ENCODE peak calls at places on chromosomes 2 and 18, in six cellular contexts. J is GM23248, P is HCT116, O is SK-N-SH, E is OCI-LY7, M is neural progenitor cell. S is an unnamed sample.

GRCh38 chr2:156695595-156695994 is 259.4 kb downstream of the GPD2 start:
- DNase-seq in O (no peak), E (no peak), J (no peak), M (no peak), P (no peak), S (no peak)

GRCh38 chr2:15916336-15916735 is 24.0 kb upstream of the MYCN start:
- DNase-seq in P (no peak), J (no peak), O (no peak), E (no peak), M (no peak), S (no peak)

GRCh38 chr2:48915227-48915626 is 159.7 kb upstream of the LHCGR start:
- DNase-seq in J (no peak), O (no peak), E (no peak), M (no peak), P (no peak), S (no peak)

GRCh38 chr2:128549646-128550260 is 231.1 kb upstream of the HS6ST1 start:
- DNase-seq in E (no peak), P (no peak), O (no peak), J (no peak), M (no peak), S (peak; percentile 42)

GRCh38 chr2:211175956-211176355 is 619.6 kb downstream of the CPS1 start:
- DNase-seq in J (no peak), M (no peak), P (no peak), O (no peak), E (no peak), S (no peak)

GRCh38 chr2:237694423-237695194 is 67.2 kb downstream of the LRRFIP1 start:
- DNase-seq in O (no peak), E (peak; percentile 58), P (no peak), M (no peak), J (no peak), S (no peak)

GRCh38 chr2:43038034-43038719 is 188.2 kb downstream of the ZFP36L2 start:
- DNase-seq in J (peak; percentile 44), O (peak; percentile 90), M (no peak), E (no peak), P (no peak), S (peak; percentile 68)

GRCh38 chr18:24056506-24056905 is 42.0 kb downstream of the TTC39C start:
- DNase-seq in E (no peak), O (no peak), J (no peak), M (no peak), P (no peak), S (no peak)

GRCh38 chr2:64978514-64979268 is 10.5 kb upstream of the SLC1A4 start:
- DNase-seq in J (peak; percentile 70), M (no peak), P (peak; percentile 6), O (no peak), E (peak; percentile 32), S (no peak)

GRCh38 chr2:10770956-10771750 is 41.4 kb downstream of the PDIA6 start:
- DNase-seq in E (no peak), M (no peak), J (no peak), P (no peak), O (peak; percentile 35), S (no peak)

GRCh38 chr18:23126352-23127056 is 8.8 kb upstream of the CABLES1 start:
- DNase-seq in E (no peak), O (no peak), M (no peak), P (no peak), J (peak; percentile 72), S (no peak)

GRCh38 chr2:202494300-202494699 is 118.2 kb downstream of the BMPR2 start:
- DNase-seq in P (no peak), E (no peak), M (peak; percentile 41), J (peak; percentile 86), O (peak; percentile 72), S (peak; percentile 82)

GRCh38 chr2:74983606-74984005 is 25.2 kb downstream of the POLE4 start:
- DNase-seq in O (no peak), M (no peak), E (no peak), P (no peak), J (no peak), S (no peak)

GRCh38 chr2:9778471-9779402 is 64.5 kb upstream of the TAF1B start:
- DNase-seq in P (no peak), E (no peak), M (no peak), J (peak; percentile 64), O (no peak), S (no peak)

GRCh38 chr18:54269924-54270844 is 867 bp downstream of the POLI start:
- DNase-seq in M (peak; percentile 37), J (peak; percentile 72), E (peak; percentile 56), P (peak; percentile 68), O (peak; percentile 65), S (peak; percentile 57)

GRCh38 chr2:42001696-42002331 is 46.0 kb upstream of the PKDCC start:
- DNase-seq in O (no peak), M (no peak), J (peak; percentile 58), E (no peak), P (no peak), S (no peak)
- TF ChIP-seq EZH2phosphoT487 in O (no peak), M (no peak), J (no peak), E (no peak), P (no peak), S (no peak)

DNA sequence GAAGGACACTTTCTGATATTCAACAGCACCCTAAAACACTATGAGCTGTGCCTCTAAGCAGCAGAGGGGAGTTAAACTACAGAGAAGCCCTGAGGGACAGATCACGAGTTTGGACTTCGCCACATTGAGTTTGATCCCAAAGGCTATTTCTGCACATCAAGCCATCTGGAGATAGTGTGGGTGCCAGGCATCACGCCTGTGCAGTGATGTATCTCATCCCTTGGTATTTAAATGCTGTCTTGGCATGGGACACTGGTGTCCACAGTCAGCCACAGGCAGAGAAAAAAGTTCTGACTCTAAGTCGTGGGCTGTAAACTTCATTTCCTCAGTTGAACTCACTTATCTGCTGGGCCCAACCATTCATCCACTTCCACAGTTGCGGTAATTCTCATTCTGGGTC is 742.3 kb upstream of the CELF4 start:
- DNase-seq in J (no peak), E (no peak), P (no peak), M (no peak), O (no peak), S (no peak)
- H3K4me2 ChIP-seq in J (no peak overlapping the region), E (no peak overlapping the region), P (no peak overlapping the region), M (no peak overlapping the region), O (no peak overlapping the region), S (no peak overlapping the region)

DNA sequence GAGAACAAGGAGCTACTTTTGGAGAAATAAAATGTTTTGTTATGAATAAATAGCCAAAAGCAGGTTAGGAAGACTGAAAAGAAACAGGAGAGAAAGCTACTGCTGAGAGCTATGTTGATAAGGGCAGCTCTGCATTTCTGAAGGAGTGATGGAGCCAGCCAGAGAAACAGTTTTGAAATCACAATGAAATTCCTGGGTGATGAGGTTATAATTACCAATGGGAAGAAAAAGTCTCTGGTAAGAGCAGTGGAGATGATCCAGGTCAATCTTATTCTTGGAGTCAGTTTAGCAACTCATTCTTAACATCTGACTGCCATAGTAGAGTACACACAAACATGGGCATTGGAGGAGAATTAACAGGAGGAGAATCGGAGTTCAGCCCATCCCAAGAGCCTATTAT is 2.4 kb downstream of the ALKAL2 start:
- DNase-seq in J (peak; percentile 86), O (no peak), E (no peak), P (no peak), M (no peak), S (no peak)
- TF ChIP-seq EZH2phosphoT487 in J (no peak), O (no peak), E (no peak), P (no peak), M (no peak), S (no peak)

GRCh38 chr2:205704101-205704741 is 21.9 kb downstream of the NRP2 start:
- DNase-seq in O (no peak), P (no peak), M (no peak), J (no peak), E (no peak), S (no peak)
- H3K4me2 ChIP-seq in O (no peak overlapping the region), P (no peak overlapping the region), M (peak overlapping the region; percentile 28), J (no peak overlapping the region), E (no peak overlapping the region), S (no peak overlapping the region)

GRCh38 chr2:138147796-138148195 is 183.5 kb downstream of the HNMT start:
- DNase-seq in J (no peak), P (no peak), M (no peak), E (no peak), O (no peak), S (no peak)
- TF ChIP-seq EZH2phosphoT487 in J (no peak), P (no peak), M (no peak), E (no peak), O (no peak), S (no peak)

GRCh38 chr18:63848159-63848558 is 39.3 kb upstream of the SERPINB2 start:
- DNase-seq in E (peak; percentile 12), P (peak; percentile 66), J (peak; percentile 76), M (peak; percentile 66), O (peak; percentile 22), S (peak; percentile 65)

GRCh38 chr18:63844254-63844653 is 43.3 kb upstream of the SERPINB2 start:
- DNase-seq in M (peak; percentile 44), O (no peak), J (peak; percentile 66), E (no peak), P (peak; percentile 31), S (peak; percentile 48)

GRCh38 chr18:63850636-63851035 is 36.9 kb upstream of the SERPINB2 start:
- DNase-seq in P (no peak), O (no peak), J (no peak), M (no peak), E (no peak), S (no peak)

DNA sequence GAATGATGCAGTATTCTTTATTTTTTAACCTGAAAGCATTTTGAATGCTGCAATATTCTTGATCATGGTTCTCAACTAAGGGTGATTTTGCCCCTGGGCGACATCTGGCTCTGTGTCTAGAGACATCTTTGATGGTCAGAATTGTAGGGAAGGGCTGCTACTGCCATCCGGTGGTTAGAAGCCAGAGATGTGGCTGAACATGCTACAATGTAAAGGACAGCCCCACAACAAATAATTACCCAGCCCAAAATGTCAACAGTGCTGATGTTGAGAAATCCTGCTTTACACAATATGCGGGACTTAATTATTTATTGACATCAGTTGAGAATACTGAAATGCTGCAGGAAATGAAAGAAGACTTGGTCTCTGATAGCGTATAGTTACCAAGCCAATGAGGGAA is 37.5 kb upstream of the SERPINB2 start:
- DNase-seq in J (peak; percentile 58), E (peak; percentile 16), P (peak; percentile 32), M (peak; percentile 60), O (peak; percentile 10), S (peak; percentile 50)
- H3K4me2 ChIP-seq in J (no peak overlapping the region), E (no peak overlapping the region), P (no peak overlapping the region), M (no peak overlapping the region), O (no peak overlapping the region), S (no peak overlapping the region)

GRCh38 chr2:54545700-54546450 is 89.7 kb downstream of the SPTBN1 start:
- DNase-seq in P (no peak), O (no peak), E (no peak), M (no peak), J (peak; percentile 68), S (peak; percentile 78)
- TF ChIP-seq EZH2phosphoT487 in P (no peak), O (no peak), E (no peak), M (no peak), J (no peak), S (no peak)

DNA sequence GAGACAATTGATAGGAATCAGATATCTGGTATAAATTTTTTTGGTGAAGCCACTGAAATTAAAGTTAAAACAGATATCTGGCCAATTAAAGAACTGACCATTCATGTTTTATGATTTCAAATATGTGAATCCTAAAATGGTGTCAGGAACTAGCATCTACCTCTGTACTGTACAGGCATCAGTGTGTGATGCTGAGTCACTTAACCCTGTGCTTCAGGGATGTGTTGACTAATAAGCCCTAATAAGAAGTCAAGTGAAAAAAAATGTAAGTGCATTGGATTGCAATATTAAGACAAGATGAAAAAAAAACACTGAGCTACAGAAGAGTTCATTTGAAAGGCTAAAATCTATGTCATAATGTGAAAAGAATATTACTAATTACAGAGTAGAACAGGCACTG is 9.1 kb upstream of the UNC80 start:
- DNase-seq in O (no peak), E (no peak), J (no peak), M (no peak), P (no peak), S (no peak)
- H3K4me2 ChIP-seq in O (no peak overlapping the region), E (no peak overlapping the region), J (no peak overlapping the region), M (no peak overlapping the region), P (no peak overlapping the region), S (no peak overlapping the region)